ENCODE peak calls at places on chromosomes 11 and 22, in four cellular contexts. One of them, this sample, is unnamed.

GRCh38 chr22:45878051-45878764 is 98.8 kb downstream of the WNT7B start:
- DNase-seq in skeletal muscle cell: no peak
- DNase-seq in WERI-Rb-1: peak
- DNase-seq in cardiac fibroblast: no peak
- DNase-seq in this sample: no peak

GRCh38 chr11:2760196-2760871 is 60.5 kb upstream of the KCNQ1OT1 start:
- DNase-seq in WERI-Rb-1: peak
- DNase-seq in cardiac fibroblast: no peak
- DNase-seq in skeletal muscle cell: no peak
- DNase-seq in this sample: no peak

GRCh38 chr11:3904228-3904627 is 48.8 kb downstream of the STIM1 start:
- DNase-seq in WERI-Rb-1: no peak
- DNase-seq in skeletal muscle cell: no peak
- DNase-seq in cardiac fibroblast: no peak
- DNase-seq in this sample: no peak

GRCh38 chr22:46826438-46826837 is 64.0 kb downstream of the TBC1D22A start:
- DNase-seq in cardiac fibroblast: no peak
- DNase-seq in WERI-Rb-1: no peak
- DNase-seq in skeletal muscle cell: no peak
- DNase-seq in this sample: no peak

GRCh38 chr22:49878206-49878605 is 24.6 kb downstream of the ZBED4 start:
- DNase-seq in cardiac fibroblast: no peak
- DNase-seq in skeletal muscle cell: no peak
- DNase-seq in WERI-Rb-1: no peak
- DNase-seq in this sample: no peak

GRCh38 chr11:93537022-93537421 is 6.2 kb downstream of the SMCO4 start:
- DNase-seq in cardiac fibroblast: no peak
- DNase-seq in skeletal muscle cell: no peak
- DNase-seq in WERI-Rb-1: no peak
- DNase-seq in this sample: no peak

GRCh38 chr11:114099392-114100178 is 40.1 kb downstream of the ZBTB16 start:
- DNase-seq in cardiac fibroblast: no peak
- DNase-seq in skeletal muscle cell: peak
- DNase-seq in WERI-Rb-1: peak
- DNase-seq in this sample: no peak

GRCh38 chr11:66509131-66509561 is 1.3 kb upstream of the BBS1 start:
- DNase-seq in WERI-Rb-1: no peak
- DNase-seq in cardiac fibroblast: no peak
- DNase-seq in skeletal muscle cell: no peak
- DNase-seq in this sample: no peak

GRCh38 chr11:123573291-123573690 is 81.1 kb downstream of the SCN3B start:
- DNase-seq in cardiac fibroblast: no peak
- DNase-seq in skeletal muscle cell: no peak
- DNase-seq in WERI-Rb-1: no peak
- DNase-seq in this sample: no peak

GRCh38 chr11:106281455-106282173 is 204.2 kb downstream of the AASDHPPT start:
- DNase-seq in skeletal muscle cell: peak
- DNase-seq in WERI-Rb-1: no peak
- DNase-seq in cardiac fibroblast: peak
- DNase-seq in this sample: no peak

GRCh38 chr22:32103648-32104326 is 55.3 kb downstream of the C22orf42 start:
- DNase-seq in skeletal muscle cell: no peak
- DNase-seq in cardiac fibroblast: peak
- DNase-seq in WERI-Rb-1: no peak
- DNase-seq in this sample: no peak

GRCh38 chr11:34427171-34427805 is 11.4 kb upstream of the CAT start:
- DNase-seq in skeletal muscle cell: peak
- DNase-seq in WERI-Rb-1: no peak
- DNase-seq in cardiac fibroblast: peak
- DNase-seq in this sample: peak

GRCh38 chr11:75635009-75635909 is 33.6 kb downstream of the MAP6 start:
- DNase-seq in cardiac fibroblast: peak
- DNase-seq in skeletal muscle cell: no peak
- DNase-seq in WERI-Rb-1: peak
- DNase-seq in this sample: peak

GRCh38 chr11:59669611-59670009 is 773 bp upstream of the PATL1 start:
- DNase-seq in WERI-Rb-1: no peak
- DNase-seq in skeletal muscle cell: no peak
- DNase-seq in cardiac fibroblast: peak
- DNase-seq in this sample: peak

GRCh38 chr22:45235851-45236342 is 4.8 kb downstream of the KIAA0930 start:
- DNase-seq in skeletal muscle cell: no peak
- DNase-seq in cardiac fibroblast: no peak
- DNase-seq in WERI-Rb-1: no peak
- DNase-seq in this sample: no peak

GRCh38 chr11:47797633-47798032 is 30.5 kb upstream of the FNBP4 start:
- DNase-seq in WERI-Rb-1: no peak
- DNase-seq in cardiac fibroblast: peak
- DNase-seq in skeletal muscle cell: peak
- DNase-seq in this sample: peak

GRCh38 chr11:2995893-2996554 is 3.9 kb upstream of the NAP1L4 start:
- DNase-seq in cardiac fibroblast: no peak
- DNase-seq in WERI-Rb-1: no peak
- DNase-seq in skeletal muscle cell: no peak
- DNase-seq in this sample: no peak

GRCh38 chr11:116930177-116930576 is 92.8 kb upstream of the APOA1 start:
- DNase-seq in WERI-Rb-1: no peak
- DNase-seq in skeletal muscle cell: no peak
- DNase-seq in cardiac fibroblast: peak
- DNase-seq in this sample: peak

GRCh38 chr11:110960167-110960566 is 247.9 kb upstream of the ARHGAP20 start:
- DNase-seq in skeletal muscle cell: no peak
- DNase-seq in cardiac fibroblast: no peak
- DNase-seq in WERI-Rb-1: no peak
- DNase-seq in this sample: no peak

GRCh38 chr11:61567286-61568061 is 13.4 kb downstream of the SYT7 start:
- DNase-seq in skeletal muscle cell: peak
- DNase-seq in cardiac fibroblast: peak
- DNase-seq in WERI-Rb-1: no peak
- DNase-seq in this sample: peak

GRCh38 chr11:72229336-72229924 is 4.9 kb downstream of the INPPL1 start:
- DNase-seq in cardiac fibroblast: no peak
- DNase-seq in skeletal muscle cell: no peak
- DNase-seq in WERI-Rb-1: no peak
- DNase-seq in this sample: no peak

GRCh38 chr11:64681171-64681570 is 41.8 kb downstream of the NRXN2 start:
- DNase-seq in skeletal muscle cell: no peak
- DNase-seq in cardiac fibroblast: no peak
- DNase-seq in WERI-Rb-1: no peak
- DNase-seq in this sample: no peak

GRCh38 chr11:3836903-3837302 is 3.9 kb downstream of the RHOG start:
- DNase-seq in cardiac fibroblast: no peak
- DNase-seq in WERI-Rb-1: no peak
- DNase-seq in skeletal muscle cell: no peak
- DNase-seq in this sample: no peak

GRCh38 chr11:46930089-46930488 is 6.5 kb upstream of the CSTPP1 start:
- DNase-seq in skeletal muscle cell: no peak
- DNase-seq in cardiac fibroblast: peak
- DNase-seq in WERI-Rb-1: no peak
- DNase-seq in this sample: peak

GRCh38 chr11:29293825-29294224 is 723.0 kb downstream of the KCNA4 start:
- DNase-seq in skeletal muscle cell: peak
- DNase-seq in cardiac fibroblast: peak
- DNase-seq in WERI-Rb-1: no peak
- DNase-seq in this sample: peak

GRCh38 chr11:36818410-36818809 is 220.4 kb upstream of the RAG2 start:
- DNase-seq in cardiac fibroblast: no peak
- DNase-seq in skeletal muscle cell: no peak
- DNase-seq in WERI-Rb-1: peak
- DNase-seq in this sample: no peak

GRCh38 chr22:41898645-41899044 is 16.2 kb downstream of the SHISA8 start:
- DNase-seq in cardiac fibroblast: no peak
- DNase-seq in skeletal muscle cell: no peak
- DNase-seq in WERI-Rb-1: no peak
- DNase-seq in this sample: no peak

GRCh38 chr22:41902016-41902415 is 12.9 kb downstream of the SHISA8 start:
- DNase-seq in skeletal muscle cell: no peak
- DNase-seq in WERI-Rb-1: no peak
- DNase-seq in cardiac fibroblast: no peak
- DNase-seq in this sample: no peak

GRCh38 chr22:41900652-41901312 is 14.1 kb downstream of the SHISA8 start:
- DNase-seq in skeletal muscle cell: no peak
- DNase-seq in WERI-Rb-1: no peak
- DNase-seq in cardiac fibroblast: no peak
- DNase-seq in this sample: no peak

GRCh38 chr22:41899110-41899509 is 15.8 kb downstream of the SHISA8 start:
- DNase-seq in cardiac fibroblast: no peak
- DNase-seq in WERI-Rb-1: no peak
- DNase-seq in skeletal muscle cell: no peak
- DNase-seq in this sample: no peak

GRCh38 chr22:41899992-41900651 is 14.8 kb downstream of the SHISA8 start:
- DNase-seq in WERI-Rb-1: no peak
- DNase-seq in cardiac fibroblast: no peak
- DNase-seq in skeletal muscle cell: no peak
- DNase-seq in this sample: no peak
- H3K4me3 ChIP-seq in WERI-Rb-1: no peak
- H3K4me3 ChIP-seq in cardiac fibroblast: no peak
- H3K4me3 ChIP-seq in skeletal muscle cell: no peak
- H3K4me3 ChIP-seq in this sample: no peak

GRCh38 chr22:20130319-20130718 is 1.3 kb upstream of the ZDHHC8 start:
- DNase-seq in WERI-Rb-1: no peak
- DNase-seq in cardiac fibroblast: no peak
- DNase-seq in skeletal muscle cell: no peak
- DNase-seq in this sample: no peak
- H3K4me3 ChIP-seq in WERI-Rb-1: peak
- H3K4me3 ChIP-seq in cardiac fibroblast: no peak
- H3K4me3 ChIP-seq in skeletal muscle cell: peak
- H3K4me3 ChIP-seq in this sample: no peak

GRCh38 chr11:125901872-125902271 is 1.1 kb downstream of the PUS3 start:
- DNase-seq in WERI-Rb-1: no peak
- DNase-seq in cardiac fibroblast: no peak
- DNase-seq in skeletal muscle cell: no peak
- DNase-seq in this sample: no peak
- H3K4me3 ChIP-seq in WERI-Rb-1: no peak
- H3K4me3 ChIP-seq in cardiac fibroblast: no peak
- H3K4me3 ChIP-seq in skeletal muscle cell: peak
- H3K4me3 ChIP-seq in this sample: no peak

GRCh38 chr11:13010737-13011342 is 1.7 kb downstream of the RASSF10 start:
- DNase-seq in skeletal muscle cell: no peak
- DNase-seq in cardiac fibroblast: no peak
- DNase-seq in WERI-Rb-1: no peak
- DNase-seq in this sample: no peak

GRCh38 chr11:13012037-13012693 is 3.0 kb downstream of the RASSF10 start:
- DNase-seq in skeletal muscle cell: no peak
- DNase-seq in cardiac fibroblast: peak
- DNase-seq in WERI-Rb-1: no peak
- DNase-seq in this sample: no peak

GRCh38 chr11:13009921-13010736 is 1.0 kb downstream of the RASSF10 start:
- DNase-seq in skeletal muscle cell: no peak
- DNase-seq in cardiac fibroblast: no peak
- DNase-seq in WERI-Rb-1: peak
- DNase-seq in this sample: no peak

GRCh38 chr11:13013054-13013488 is 4.0 kb downstream of the RASSF10 start:
- DNase-seq in cardiac fibroblast: no peak
- DNase-seq in WERI-Rb-1: no peak
- DNase-seq in skeletal muscle cell: no peak
- DNase-seq in this sample: no peak

GRCh38 chr11:13011366-13012036 is 2.4 kb downstream of the RASSF10 start:
- DNase-seq in WERI-Rb-1: no peak
- DNase-seq in skeletal muscle cell: no peak
- DNase-seq in cardiac fibroblast: no peak
- DNase-seq in this sample: no peak
- H3K4me3 ChIP-seq in WERI-Rb-1: no peak
- H3K4me3 ChIP-seq in skeletal muscle cell: no peak
- H3K4me3 ChIP-seq in cardiac fibroblast: no peak
- H3K4me3 ChIP-seq in this sample: no peak

GRCh38 chr11:32435947-32436750 is 810 bp upstream of the WT1 start:
- DNase-seq in WERI-Rb-1: no peak
- DNase-seq in cardiac fibroblast: peak
- DNase-seq in skeletal muscle cell: no peak
- DNase-seq in this sample: no peak
- H3K4me3 ChIP-seq in WERI-Rb-1: no peak
- H3K4me3 ChIP-seq in cardiac fibroblast: peak
- H3K4me3 ChIP-seq in skeletal muscle cell: no peak
- H3K4me3 ChIP-seq in this sample: no peak

GRCh38 chr11:62757846-62758788 is 3.3 kb upstream of the POLR2G start:
- DNase-seq in skeletal muscle cell: no peak
- DNase-seq in WERI-Rb-1: no peak
- DNase-seq in cardiac fibroblast: no peak
- DNase-seq in this sample: no peak

GRCh38 chr11:62752994-62753735 is 795 bp downstream of the ZBTB3 start:
- DNase-seq in cardiac fibroblast: no peak
- DNase-seq in WERI-Rb-1: no peak
- DNase-seq in skeletal muscle cell: no peak
- DNase-seq in this sample: no peak

GRCh38 chr11:62755086-62755615 is 1.2 kb upstream of the ZBTB3 start:
- DNase-seq in cardiac fibroblast: no peak
- DNase-seq in skeletal muscle cell: no peak
- DNase-seq in WERI-Rb-1: no peak
- DNase-seq in this sample: no peak

GRCh38 chr11:62752177-62752785 is 1.7 kb downstream of the ZBTB3 start:
- DNase-seq in skeletal muscle cell: no peak
- DNase-seq in WERI-Rb-1: no peak
- DNase-seq in cardiac fibroblast: no peak
- DNase-seq in this sample: no peak

DNA sequence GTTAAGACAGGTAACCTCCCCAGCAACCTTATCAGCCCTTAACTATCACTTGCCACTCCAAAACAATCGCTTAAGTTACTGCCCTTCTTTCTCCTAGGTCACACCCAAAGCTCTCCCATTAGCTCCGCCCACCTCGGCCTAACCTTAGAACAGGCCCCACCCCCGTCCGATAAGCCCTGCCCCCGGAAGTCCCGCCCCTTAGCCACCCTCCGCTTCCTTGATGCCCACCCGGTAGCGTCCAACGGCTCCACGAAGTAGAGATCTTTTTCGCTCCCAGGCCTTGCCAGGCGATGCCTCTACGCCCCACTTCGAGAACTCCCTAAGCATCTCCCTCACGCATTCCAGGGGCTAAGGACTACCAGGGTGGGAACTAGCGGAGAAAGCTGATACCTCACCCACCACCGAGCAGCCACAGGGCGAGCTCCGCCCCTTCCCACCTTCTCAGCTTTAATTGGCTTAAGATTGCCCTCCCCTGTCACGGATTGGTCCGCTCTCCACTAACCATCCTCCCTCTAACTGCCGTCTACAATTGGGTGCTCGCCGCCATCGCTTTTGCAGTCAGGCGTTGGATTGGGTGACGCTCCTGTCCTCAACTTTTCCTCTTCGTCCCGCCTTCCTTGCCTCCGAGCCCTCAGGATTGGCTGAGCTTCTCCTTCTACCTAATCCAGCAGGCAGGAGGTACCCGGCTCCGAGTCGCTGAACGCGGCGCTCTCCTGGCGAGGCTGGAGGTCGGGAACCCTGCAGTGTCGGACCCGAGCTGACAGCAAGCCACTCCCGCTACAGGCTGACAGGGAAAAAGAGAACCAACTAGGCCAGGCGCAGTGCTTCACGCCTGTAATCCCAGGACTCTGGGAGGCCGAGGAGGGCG is at the start of gene ZBTB3:
- DNase-seq in WERI-Rb-1: peak
- DNase-seq in cardiac fibroblast: peak
- DNase-seq in skeletal muscle cell: peak
- DNase-seq in this sample: peak
- H3K4me3 ChIP-seq in WERI-Rb-1: peak
- H3K4me3 ChIP-seq in cardiac fibroblast: peak
- H3K4me3 ChIP-seq in skeletal muscle cell: peak
- H3K4me3 ChIP-seq in this sample: peak

This sample was measured in astrocyte of the cerebellum.